ENCODE peak calls at places on chromosome 20, in eight cellular contexts. M is fibroblast of mammary gland, E is left ventricle myocardium inferior, Z is psoas muscle, F is K562, G is D721Med, V is tibial artery, Q is AG09319. S is an unnamed sample.

GRCh38 chr20:12047838-12048432 is 130.2 kb downstream of the BTBD3 start:
- DNase-seq in M (peak), E (no peak), Z (no peak), F (no peak), G (no peak), V (no peak), Q (no peak), S (no peak)

GRCh38 chr20:8132632-8133587 is 844 bp downstream of the PLCB1 start:
- DNase-seq in M (peak), E (peak), Z (peak), F (no peak), G (no peak), V (peak), Q (no peak), S (peak)

GRCh38 chr20:10792291-10792690 is 118.5 kb upstream of the JAG1 start:
- DNase-seq in M (no peak), E (no peak), Z (no peak), F (no peak), G (no peak), V (no peak), Q (no peak), S (no peak)

GRCh38 chr20:47597090-47597489 is 95.4 kb downstream of the NCOA3 start:
- DNase-seq in M (no peak), E (no peak), Z (no peak), F (no peak), G (no peak), V (no peak), Q (no peak), S (no peak)

GRCh38 chr20:63553933-63554290 is at the start of gene FNDC11:
- DNase-seq in M (no peak), E (no peak), Z (peak), F (peak), G (no peak), V (no peak), Q (no peak), S (no peak)

GRCh38 chr20:22684072-22684762 is 99.8 kb upstream of the FOXA2 start:
- DNase-seq in M (peak), E (peak), Z (peak), F (peak), G (no peak), V (peak), Q (peak), S (peak)

GRCh38 chr20:48624315-48625020 is 203.3 kb downstream of the PREX1 start:
- DNase-seq in M (no peak), E (no peak), Z (no peak), F (no peak), G (no peak), V (no peak), Q (no peak), S (no peak)

GRCh38 chr20:25470045-25470444 is 62.6 kb downstream of the GINS1 start:
- DNase-seq in M (peak), E (no peak), Z (no peak), F (peak), G (no peak), V (no peak), Q (no peak), S (no peak)

GRCh38 chr20:38343107-38343797 is 3.0 kb upstream of the LBP start:
- DNase-seq in M (peak), E (no peak), Z (peak), F (peak), G (no peak), V (no peak), Q (no peak), S (no peak)

GRCh38 chr20:56433880-56434255 is 21.8 kb downstream of the CASS4 start:
- DNase-seq in M (peak), E (no peak), Z (no peak), F (no peak), G (no peak), V (peak), Q (peak), S (no peak)

GRCh38 chr20:37627060-37627766 is 66.6 kb upstream of the CTNNBL1 start:
- DNase-seq in M (peak), E (peak), Z (peak), F (peak), G (no peak), V (no peak), Q (peak), S (no peak)

GRCh38 chr20:3706774-3707507 is 5.5 kb downstream of the SIGLEC1 start:
- DNase-seq in M (peak), E (no peak), Z (peak), F (no peak), G (no peak), V (peak), Q (no peak), S (no peak)

GRCh38 chr20:24050119-24050518 is 61.5 kb upstream of the GGTLC1 start:
- DNase-seq in M (no peak), E (no peak), Z (no peak), F (no peak), G (no peak), V (no peak), Q (no peak), S (no peak)

GRCh38 chr20:11445891-11446290 is 471.8 kb upstream of the BTBD3 start:
- DNase-seq in M (peak), E (no peak), Z (no peak), F (no peak), G (no peak), V (no peak), Q (no peak), S (no peak)

GRCh38 chr20:251352-251751 is 6.2 kb upstream of the DEFB132 start:
- DNase-seq in M (no peak), E (no peak), Z (no peak), F (no peak), G (no peak), V (no peak), Q (no peak), S (no peak)

GRCh38 chr20:51493346-51493791 is 49.1 kb downstream of the NFATC2 start:
- DNase-seq in M (no peak), E (no peak), Z (no peak), F (peak), G (no peak), V (no peak), Q (no peak), S (peak)

GRCh38 chr20:50381771-50382593 is 128.2 kb upstream of the PTPN1 start:
- DNase-seq in M (no peak), E (no peak), Z (no peak), F (no peak), G (no peak), V (no peak), Q (no peak), S (peak)

GRCh38 chr20:50381053-50381732 is 129.0 kb upstream of the PTPN1 start:
- DNase-seq in M (no peak), E (no peak), Z (no peak), F (no peak), G (no peak), V (no peak), Q (no peak), S (no peak)

GRCh38 chr20:50379049-50379990 is 130.9 kb upstream of the PTPN1 start:
- DNase-seq in M (peak), E (peak), Z (peak), F (no peak), G (no peak), V (peak), Q (peak), S (peak)

GRCh38 chr20:50379991-50380696 is 130.0 kb upstream of the PTPN1 start:
- DNase-seq in M (no peak), E (no peak), Z (no peak), F (no peak), G (no peak), V (no peak), Q (no peak), S (no peak)

GRCh38 chr20:50380697-50381040 is 129.5 kb upstream of the PTPN1 start:
- DNase-seq in M (peak), E (no peak), Z (no peak), F (no peak), G (no peak), V (no peak), Q (peak), S (no peak)
- TF ChIP-seq CTCF in M (peak), E (peak), Z (peak), F (peak), G (peak), V (peak), Q (peak), S (no peak)

GRCh38 chr20:62362590-62362940 is 4.5 kb downstream of the LAMA5 start:
- DNase-seq in M (no peak), E (no peak), Z (no peak), F (no peak), G (no peak), V (no peak), Q (no peak), S (no peak)

GRCh38 chr20:62364911-62365736 is 2.0 kb downstream of the LAMA5 start:
- DNase-seq in M (no peak), E (peak), Z (peak), F (no peak), G (no peak), V (peak), Q (no peak), S (no peak)

GRCh38 chr20:62363920-62364851 is 2.9 kb downstream of the LAMA5 start:
- DNase-seq in M (no peak), E (peak), Z (peak), F (no peak), G (no peak), V (peak), Q (no peak), S (no peak)

GRCh38 chr20:62361799-62362589 is 5.1 kb downstream of the LAMA5 start:
- DNase-seq in M (no peak), E (peak), Z (peak), F (no peak), G (no peak), V (peak), Q (no peak), S (no peak)

GRCh38 chr20:62362991-62363919 is 3.9 kb downstream of the LAMA5 start:
- DNase-seq in M (no peak), E (peak), Z (peak), F (no peak), G (no peak), V (peak), Q (no peak), S (no peak)
- TF ChIP-seq CTCF in M (no peak), E (peak), Z (no peak), F (no peak), G (no peak), V (peak), Q (no peak), S (no peak)

GRCh38 chr20:53914861-53915458 is 155.4 kb downstream of the BCAS1 start:
- DNase-seq in M (no peak), E (no peak), Z (no peak), F (no peak), G (no peak), V (no peak), Q (no peak), S (no peak)
- TF ChIP-seq CTCF in M (peak), E (no peak), Z (no peak), F (peak), G (no peak), V (no peak), Q (peak), S (no peak)

DNA sequence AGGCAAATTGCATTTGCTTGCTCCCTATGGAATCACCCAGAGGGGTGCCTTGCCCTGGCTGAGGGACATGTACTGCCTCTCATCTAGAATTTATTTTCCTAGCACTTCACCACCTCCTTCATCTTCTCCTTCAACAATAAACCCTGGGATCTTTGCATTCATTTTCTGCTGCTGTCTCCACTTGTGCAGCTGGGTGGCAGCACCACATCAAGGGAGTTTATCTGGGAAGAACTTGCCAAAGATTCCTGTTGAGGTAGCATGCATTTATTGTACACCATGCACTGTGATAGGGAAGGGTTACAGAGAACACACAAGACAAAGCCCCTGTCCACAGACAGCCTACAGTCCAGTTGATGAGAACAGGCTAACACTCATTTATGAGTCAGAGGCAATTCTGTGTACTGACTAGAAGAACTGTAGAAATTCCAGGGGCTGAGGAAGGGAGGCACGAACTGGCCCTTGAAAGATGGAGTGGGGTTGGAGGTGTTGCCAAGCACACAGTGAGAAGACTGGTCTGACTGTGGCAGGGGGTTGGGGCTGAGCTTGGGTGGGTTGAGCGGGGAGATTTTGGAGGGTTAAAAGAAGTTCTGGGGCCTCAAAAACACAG is 17.5 kb downstream of the C20orf173 start:
- DNase-seq in M (peak), E (no peak), Z (no peak), F (no peak), G (peak), V (no peak), Q (peak), S (no peak)
- TF ChIP-seq CTCF in M (peak), E (peak), Z (peak), F (peak), G (peak), V (peak), Q (peak), S (no peak)

GRCh38 chr20:14189794-14190402 is 147.5 kb downstream of the FLRT3 start:
- DNase-seq in M (peak), E (no peak), Z (no peak), F (no peak), G (no peak), V (no peak), Q (peak), S (no peak)
- TF ChIP-seq CTCF in M (peak), E (peak), Z (no peak), F (no peak), G (peak), V (no peak), Q (peak), S (no peak)

GRCh38 chr20:41927189-41927588 is 309.0 kb upstream of the CHD6 start:
- DNase-seq in M (no peak), E (no peak), Z (no peak), F (no peak), G (no peak), V (no peak), Q (no peak), S (no peak)
- TF ChIP-seq CTCF in M (no peak), E (no peak), Z (no peak), F (no peak), G (no peak), V (no peak), Q (no peak), S (no peak)

GRCh38 chr20:32451340-32451681 is 93.2 kb downstream of the ASXL1 start:
- DNase-seq in M (no peak), E (no peak), Z (no peak), F (no peak), G (no peak), V (no peak), Q (no peak), S (no peak)

GRCh38 chr20:32453467-32454163 is 95.5 kb downstream of the ASXL1 start:
- DNase-seq in M (no peak), E (peak), Z (no peak), F (no peak), G (no peak), V (no peak), Q (no peak), S (no peak)

GRCh38 chr20:32452776-32453466 is 94.8 kb downstream of the ASXL1 start:
- DNase-seq in M (no peak), E (no peak), Z (no peak), F (no peak), G (no peak), V (no peak), Q (no peak), S (no peak)

GRCh38 chr20:32450484-32451061 is 92.4 kb downstream of the ASXL1 start:
- DNase-seq in M (no peak), E (no peak), Z (no peak), F (no peak), G (peak), V (no peak), Q (no peak), S (no peak)

DNA sequence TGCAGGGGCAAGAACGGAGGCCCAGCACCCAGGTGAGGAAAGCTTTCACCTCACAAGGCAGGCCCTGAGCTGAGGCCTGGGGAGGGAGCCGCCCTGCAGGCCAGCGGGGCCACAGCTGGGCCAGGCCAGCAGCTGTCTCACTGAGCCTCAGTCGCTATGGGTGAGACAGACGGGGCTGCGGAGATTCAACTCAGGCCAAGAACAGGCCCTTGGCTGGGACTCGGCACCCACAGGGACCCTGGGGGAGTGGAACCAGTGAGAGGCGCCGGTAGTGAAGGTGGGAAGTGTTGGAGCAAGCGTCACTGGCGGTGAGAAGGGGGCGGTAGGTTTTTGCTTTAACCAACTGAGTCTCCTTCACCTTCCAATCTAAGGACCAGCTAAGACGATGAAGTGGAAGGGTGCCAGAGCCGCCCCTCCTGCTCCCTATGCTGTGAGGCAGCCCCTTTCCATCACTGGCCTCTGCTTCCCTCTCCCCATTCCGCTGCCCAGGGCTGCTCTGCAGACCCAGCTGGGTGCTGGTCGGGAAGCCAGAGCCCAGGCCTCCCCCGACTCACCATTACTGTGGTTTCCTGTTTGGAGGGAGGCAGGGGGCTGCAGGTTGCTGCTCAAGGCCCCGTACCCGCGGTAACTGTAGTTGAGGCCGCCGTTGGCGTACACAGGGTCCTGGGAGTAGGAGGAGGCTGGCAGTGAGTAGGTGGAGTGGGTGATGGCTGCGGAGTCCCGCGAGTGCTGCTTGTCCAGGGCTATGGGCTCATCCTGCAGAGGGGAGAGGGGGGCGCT is 93.7 kb downstream of the ASXL1 start:
- DNase-seq in M (no peak), E (peak), Z (no peak), F (no peak), G (no peak), V (no peak), Q (no peak), S (no peak)
- TF ChIP-seq CTCF in M (no peak), E (no peak), Z (no peak), F (peak), G (no peak), V (no peak), Q (no peak), S (no peak)

GRCh38 chr20:1802385-1803215 is 92.6 kb upstream of the SIRPA start:
- DNase-seq in M (peak), E (peak), Z (peak), F (peak), G (no peak), V (peak), Q (no peak), S (peak)

GRCh38 chr20:1801551-1801950 is 93.7 kb upstream of the SIRPA start:
- DNase-seq in M (no peak), E (no peak), Z (no peak), F (no peak), G (no peak), V (peak), Q (no peak), S (no peak)

GRCh38 chr20:1798982-1799381 is 96.2 kb upstream of the SIRPA start:
- DNase-seq in M (no peak), E (no peak), Z (no peak), F (no peak), G (no peak), V (no peak), Q (no peak), S (no peak)

GRCh38 chr20:1800180-1800579 is 95.0 kb upstream of the SIRPA start:
- DNase-seq in M (no peak), E (no peak), Z (no peak), F (no peak), G (no peak), V (no peak), Q (no peak), S (no peak)

DNA sequence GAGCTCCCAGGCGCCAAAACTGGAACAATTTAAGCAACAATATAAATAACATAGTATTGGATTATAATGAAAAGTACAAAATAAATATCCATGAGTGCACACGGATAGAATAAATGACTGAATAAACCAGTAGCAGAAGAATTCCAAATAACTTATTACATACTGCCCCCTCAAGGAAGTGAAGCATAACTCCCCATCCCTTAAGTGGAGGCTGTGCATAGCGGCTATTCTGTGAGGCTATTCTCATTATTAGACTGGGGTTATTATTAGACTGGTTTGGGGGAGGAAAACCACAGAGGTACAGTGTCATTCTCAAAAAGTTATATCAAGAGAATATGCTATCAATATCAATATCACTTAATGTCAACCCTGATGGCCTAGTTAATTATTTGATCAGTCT is 94.4 kb upstream of the SIRPA start:
- DNase-seq in M (peak), E (no peak), Z (no peak), F (no peak), G (no peak), V (no peak), Q (no peak), S (no peak)
- TF ChIP-seq CTCF in M (peak), E (peak), Z (peak), F (peak), G (peak), V (no peak), Q (peak), S (peak)

GRCh38 chr20:4814696-4815252 is 93.1 kb downstream of the PRND start:
- DNase-seq in M (no peak), E (peak), Z (no peak), F (no peak), G (no peak), V (peak), Q (no peak), S (peak)

GRCh38 chr20:4815618-4816017 is 93.9 kb downstream of the PRND start:
- DNase-seq in M (no peak), E (no peak), Z (no peak), F (no peak), G (no peak), V (peak), Q (no peak), S (peak)

GRCh38 chr20:4813076-4813838 is 91.5 kb downstream of the PRND start:
- DNase-seq in M (no peak), E (no peak), Z (no peak), F (no peak), G (no peak), V (peak), Q (no peak), S (peak)

GRCh38 chr20:4812641-4813075 is 90.9 kb downstream of the PRND start:
- DNase-seq in M (no peak), E (no peak), Z (no peak), F (no peak), G (no peak), V (no peak), Q (no peak), S (no peak)

GRCh38 chr20:4813839-4814695 is 92.4 kb downstream of the PRND start:
- DNase-seq in M (no peak), E (no peak), Z (no peak), F (no peak), G (no peak), V (peak), Q (no peak), S (peak)
- TF ChIP-seq CTCF in M (no peak), E (no peak), Z (no peak), F (no peak), G (no peak), V (no peak), Q (no peak), S (peak)

GRCh38 chr20:58213716-58214115 is 14.7 kb downstream of the ANKRD60 start:
- DNase-seq in M (no peak), E (no peak), Z (no peak), F (no peak), G (no peak), V (no peak), Q (no peak), S (no peak)

GRCh38 chr20:58214310-58214709 is 14.1 kb downstream of the ANKRD60 start:
- DNase-seq in M (no peak), E (no peak), Z (no peak), F (no peak), G (no peak), V (no peak), Q (no peak), S (no peak)

GRCh38 chr20:58215116-58215515 is 13.3 kb downstream of the ANKRD60 start:
- DNase-seq in M (no peak), E (no peak), Z (no peak), F (no peak), G (no peak), V (peak), Q (no peak), S (no peak)

GRCh38 chr20:58212636-58213035 is 15.8 kb downstream of the ANKRD60 start:
- DNase-seq in M (no peak), E (no peak), Z (no peak), F (no peak), G (no peak), V (no peak), Q (no peak), S (no peak)

GRCh38 chr20:58213112-58213511 is 15.3 kb downstream of the ANKRD60 start:
- DNase-seq in M (no peak), E (no peak), Z (no peak), F (no peak), G (no peak), V (no peak), Q (no peak), S (no peak)
- TF ChIP-seq CTCF in M (no peak), E (no peak), Z (no peak), F (no peak), G (no peak), V (no peak), Q (no peak), S (no peak)

S was measured in CD14-positive monocyte.